ENCODE peak calls at places on chromosomes 5 and 9, in ten cellular contexts. F, W, R, X, G, D, L, O, C and P are unnamed samples.

GRCh38 chr9:80878556-80878955 is 810.8 kb downstream of the TLE1 start:
- DNase-seq in F (no peak), W (no peak), R (no peak), X (no peak), G (no peak), D (no peak), L (no peak), O (no peak), C (no peak), P (no peak)

GRCh38 chr5:72183231-72183630 is 76.0 kb downstream of the MAP1B start:
- DNase-seq in F (no peak), W (no peak), R (no peak), X (no peak), G (no peak), D (no peak), L (no peak), O (no peak), C (peak; percentile 64), P (no peak)

GRCh38 chr5:151648988-151649387 is 37.7 kb downstream of the SPARC start:
- DNase-seq in F (no peak), W (no peak), R (no peak), X (no peak), G (no peak), D (no peak), L (no peak), O (no peak), C (no peak), P (no peak)

GRCh38 chr5:168747987-168748777 is 169.0 kb upstream of the PANK3 start:
- DNase-seq in F (peak; percentile 44), W (peak; percentile 49), R (peak; percentile 67), X (no peak), G (no peak), D (no peak), L (peak; percentile 63), O (peak; percentile 33), C (peak; percentile 86), P (peak; percentile 81)

GRCh38 chr9:99905833-99906402 is 536 bp upstream of the STX17 start:
- DNase-seq in F (peak; percentile 25), W (no peak), R (no peak), X (no peak), G (no peak), D (peak; percentile 13), L (no peak), O (no peak), C (no peak), P (no peak)

GRCh38 chr5:13771011-13771571 is 173.4 kb downstream of the DNAH5 start:
- DNase-seq in F (no peak), W (no peak), R (no peak), X (no peak), G (no peak), D (no peak), L (no peak), O (no peak), C (no peak), P (no peak)

GRCh38 chr5:178291969-178292825 is 59.6 kb upstream of the PHYKPL start:
- DNase-seq in F (no peak), W (no peak), R (no peak), X (no peak), G (no peak), D (no peak), L (peak; percentile 17), O (no peak), C (no peak), P (peak; percentile 2)

GRCh38 chr5:150113047-150113744 is 26.8 kb upstream of the CSF1R start:
- DNase-seq in F (no peak), W (peak; percentile 62), R (peak; percentile 42), X (no peak), G (no peak), D (no peak), L (peak; percentile 66), O (no peak), C (no peak), P (no peak)

GRCh38 chr5:74483001-74483400 is 157.5 kb downstream of the ENC1 start:
- DNase-seq in F (no peak), W (no peak), R (no peak), X (no peak), G (no peak), D (no peak), L (no peak), O (no peak), C (no peak), P (peak; percentile 47)

GRCh38 chr9:89021154-89021803 is 30.0 kb downstream of the S1PR3 start:
- DNase-seq in F (no peak), W (peak; percentile 62), R (peak; percentile 69), X (no peak), G (no peak), D (no peak), L (no peak), O (no peak), C (no peak), P (no peak)

DNA sequence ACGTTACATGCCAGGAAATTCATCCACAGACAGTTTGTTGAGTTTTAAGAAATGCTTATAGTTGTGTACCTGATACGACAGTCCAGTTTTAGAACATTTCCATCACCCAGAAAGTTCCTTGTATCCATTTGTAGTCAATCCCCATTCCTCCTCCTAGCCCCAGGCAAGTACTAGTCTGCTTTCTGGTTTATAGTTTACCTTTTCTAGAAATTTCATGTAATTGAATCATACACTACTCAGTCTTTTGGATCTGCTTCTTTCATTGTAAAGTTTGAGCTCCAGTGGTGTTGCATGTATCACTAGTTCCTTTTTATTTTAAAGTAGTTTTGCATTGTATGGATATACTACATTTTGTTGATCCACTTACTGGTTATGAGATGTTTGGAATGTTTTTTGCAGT is 291.2 kb downstream of the AOPEP start:
- DNase-seq in F (no peak), W (no peak), R (no peak), X (no peak), G (no peak), D (no peak), L (no peak), O (no peak), C (no peak), P (no peak)
- H3K36me3 ChIP-seq in F (no peaks in the 10 kb centered on the region), W (no peaks in the 10 kb centered on the region), R (no peaks in the 10 kb centered on the region), X (no peaks in the 10 kb centered on the region), G (peaks cover 80% of the 10 kb centered on the region), D (no peaks in the 10 kb centered on the region), L (peaks cover 2% of the 10 kb centered on the region), O (peaks cover 3% of the 10 kb centered on the region), C (peaks cover 17% of the 10 kb centered on the region), P (peaks cover 81% of the 10 kb centered on the region)

DNA sequence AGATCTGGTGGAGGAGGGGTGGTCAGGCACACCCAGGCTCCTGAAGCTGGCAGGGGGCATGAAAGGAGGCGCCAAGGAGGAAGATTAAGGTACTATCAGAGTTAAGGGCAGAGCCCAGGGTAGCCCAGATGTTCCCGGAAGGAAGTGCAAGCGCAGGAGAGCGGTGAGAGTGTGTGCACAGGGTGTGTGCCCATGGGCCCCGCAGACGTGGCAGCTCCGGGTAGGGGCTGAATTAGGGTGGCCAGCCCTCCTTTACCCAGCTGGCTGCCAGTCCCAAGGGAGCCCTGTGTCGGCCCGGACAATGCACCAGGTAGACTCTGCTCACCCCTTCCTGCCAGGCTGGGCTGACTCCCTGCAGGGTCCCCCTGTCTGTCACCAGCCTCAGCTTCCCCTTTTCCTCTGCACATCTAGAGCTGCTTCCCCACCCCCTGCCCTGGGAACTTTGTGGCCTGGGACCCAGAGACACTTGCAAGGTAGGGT is at the start of gene SMIM33:
- DNase-seq in F (peak; percentile 68), W (no peak), R (no peak), X (no peak), G (no peak), D (peak; percentile 50), L (no peak), O (peak; percentile 75), C (no peak), P (no peak)
- H3K4me1 ChIP-seq in F (peaks cover 2% of the 10 kb centered on the region), W (peaks cover 31% of the 10 kb centered on the region), R (no peaks in the 10 kb centered on the region), X (peaks cover 74% of the 10 kb centered on the region), G (peaks cover 48% of the 10 kb centered on the region), D (peaks cover 73% of the 10 kb centered on the region), L (no peaks in the 10 kb centered on the region), O (peaks cover 71% of the 10 kb centered on the region), C (no peaks in the 10 kb centered on the region), P (no peaks in the 10 kb centered on the region)

DNA sequence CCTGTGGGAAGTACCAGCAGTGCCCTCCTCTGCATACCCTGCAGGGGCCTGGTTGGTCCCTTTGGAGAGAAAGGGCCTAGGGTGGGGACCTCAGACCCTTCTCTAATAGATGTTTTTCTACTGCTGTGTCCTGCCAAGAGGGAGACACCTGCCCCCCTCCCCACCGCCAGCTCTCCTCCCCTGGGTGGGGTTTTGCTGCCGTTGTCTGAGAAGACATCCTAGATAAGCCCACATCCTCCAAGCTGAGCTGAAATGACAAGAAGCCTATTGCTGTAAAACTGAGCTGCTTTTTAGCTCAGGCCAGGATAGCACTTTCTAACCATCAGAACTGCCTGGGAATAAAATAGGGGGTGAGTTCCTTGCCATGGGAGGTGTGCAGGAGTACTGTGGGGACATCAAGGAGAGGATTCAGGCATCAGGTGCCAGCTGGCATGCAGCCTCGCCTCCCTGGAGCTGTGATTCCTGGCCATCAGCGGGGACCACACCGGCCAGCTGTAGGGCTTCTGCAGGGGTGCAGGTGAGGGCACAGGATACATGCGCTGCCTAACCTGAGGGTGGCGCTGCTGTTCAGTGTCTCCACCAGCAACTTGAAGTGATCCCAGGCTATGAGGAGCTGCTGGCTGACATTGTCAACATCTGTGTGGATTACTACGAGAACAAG is 37.9 kb downstream of the CYFIP2 start:
- DNase-seq in F (no peak), W (peak; percentile 61), R (no peak), X (peak; percentile 67), G (peak; percentile 33), D (peak; percentile 72), L (no peak), O (peak; percentile 88), C (peak; percentile 42), P (no peak)
- H3K36me3 ChIP-seq in F (no peaks in the 10 kb centered on the region), W (no peaks in the 10 kb centered on the region), R (no peaks in the 10 kb centered on the region), X (peaks cover 14% of the 10 kb centered on the region), G (peaks cover 18% of the 10 kb centered on the region), D (peaks cover 33% of the 10 kb centered on the region), L (no peaks in the 10 kb centered on the region), O (peaks cover 68% of the 10 kb centered on the region), C (no peaks in the 10 kb centered on the region), P (no peaks in the 10 kb centered on the region)

GRCh38 chr5:56668996-56669395 is 146.4 kb upstream of the MAP3K1 start:
- DNase-seq in F (peak; percentile 20), W (no peak), R (no peak), X (no peak), G (no peak), D (no peak), L (no peak), O (no peak), C (no peak), P (no peak)

GRCh38 chr5:56667692-56668091 is 147.7 kb upstream of the MAP3K1 start:
- DNase-seq in F (no peak), W (no peak), R (no peak), X (no peak), G (no peak), D (no peak), L (no peak), O (no peak), C (no peak), P (no peak)

GRCh38 chr5:56671571-56671970 is 143.8 kb upstream of the MAP3K1 start:
- DNase-seq in F (no peak), W (no peak), R (no peak), X (no peak), G (no peak), D (no peak), L (no peak), O (no peak), C (no peak), P (no peak)

GRCh38 chr5:56670916-56671315 is 144.4 kb upstream of the MAP3K1 start:
- DNase-seq in F (peak; percentile 12), W (no peak), R (no peak), X (no peak), G (no peak), D (no peak), L (no peak), O (no peak), C (no peak), P (no peak)

GRCh38 chr5:56669534-56670483 is 145.5 kb upstream of the MAP3K1 start:
- DNase-seq in F (peak; percentile 56), W (peak; percentile 60), R (no peak), X (peak; percentile 9), G (peak; percentile 66), D (no peak), L (peak; percentile 83), O (peak; percentile 89), C (no peak), P (no peak)
- H3K4me1 ChIP-seq in F (no peaks in the 10 kb centered on the region), W (peaks cover 4% of the 10 kb centered on the region), R (no peaks in the 10 kb centered on the region), X (peaks cover 40% of the 10 kb centered on the region), G (peaks cover 11% of the 10 kb centered on the region), D (peaks cover 34% of the 10 kb centered on the region), L (no peaks in the 10 kb centered on the region), O (peaks cover 37% of the 10 kb centered on the region), C (peaks cover 5% of the 10 kb centered on the region), P (peaks cover 3% of the 10 kb centered on the region)